ENCODE peak calls at places on chromosome 9, in six cellular contexts. S, Q, A, B, X and P are unnamed samples.

GRCh38 chr9:95857122-95857521 is 18.4 kb upstream of the ERCC6L2 start:
- DNase-seq in X (no peak), B (no peak), Q (no peak), S (no peak), A (no peak), P (no peak)

GRCh38 chr9:107819772-107820171 is 330.2 kb upstream of the KLF4 start:
- DNase-seq in A (no peak), Q (peak; percentile 64), X (no peak), B (no peak), S (peak; percentile 12), P (peak; percentile 18)

GRCh38 chr9:136009516-136009915 is 48.3 kb upstream of the UBAC1 start:
- DNase-seq in Q (no peak), S (no peak), A (peak; percentile 8), X (no peak), B (no peak), P (no peak)

GRCh38 chr9:124258765-124259272 is 1.1 kb downstream of the NEK6 start:
- DNase-seq in B (no peak), X (no peak), Q (no peak), A (no peak), S (no peak), P (peak; percentile 85)

GRCh38 chr9:107274953-107275422 is 8.1 kb upstream of the RAD23B start:
- DNase-seq in X (no peak), Q (no peak), B (no peak), S (no peak), A (no peak), P (no peak)

GRCh38 chr9:69200071-69200470 is 26.0 kb downstream of the TJP2 start:
- DNase-seq in S (peak; percentile 47), X (no peak), B (no peak), Q (no peak), A (no peak), P (peak; percentile 38)

GRCh38 chr9:36151306-36152210 is 15.0 kb downstream of the GLIPR2 start:
- DNase-seq in Q (peak; percentile 57), B (no peak), S (peak; percentile 27), A (peak; percentile 54), X (peak; percentile 59), P (no peak)

GRCh38 chr9:87725900-87726709 is at the start of gene CTSL:
- DNase-seq in X (peak; percentile 97), Q (peak; percentile 89), B (peak; percentile 44), S (peak; percentile 93), A (peak; percentile 94), P (peak; percentile 96)

GRCh38 chr9:76292246-76292645 is 102.0 kb downstream of the RFK start:
- DNase-seq in X (no peak), S (no peak), A (no peak), Q (no peak), B (peak; percentile 59), P (no peak)

GRCh38 chr9:115146581-115147021 is 28.6 kb upstream of the TNC start:
- DNase-seq in X (no peak), S (no peak), B (no peak), A (no peak), Q (no peak), P (no peak)

GRCh38 chr9:134429007-134429406 is 102.8 kb downstream of the RXRA start:
- DNase-seq in X (no peak), B (no peak), A (no peak), S (no peak), Q (no peak), P (no peak)

GRCh38 chr9:4147476-4148214 is 152.2 kb downstream of the GLIS3 start:
- DNase-seq in Q (peak; percentile 32), B (no peak), A (no peak), S (peak; percentile 20), X (no peak), P (no peak)

GRCh38 chr9:92723801-92724323 is 40.8 kb downstream of the BICD2 start:
- DNase-seq in X (no peak), Q (no peak), B (no peak), A (no peak), S (no peak), P (no peak)

GRCh38 chr9:113545068-113545467 is 81.5 kb downstream of the RGS3 start:
- DNase-seq in B (no peak), A (no peak), X (no peak), S (no peak), Q (no peak), P (no peak)

DNA sequence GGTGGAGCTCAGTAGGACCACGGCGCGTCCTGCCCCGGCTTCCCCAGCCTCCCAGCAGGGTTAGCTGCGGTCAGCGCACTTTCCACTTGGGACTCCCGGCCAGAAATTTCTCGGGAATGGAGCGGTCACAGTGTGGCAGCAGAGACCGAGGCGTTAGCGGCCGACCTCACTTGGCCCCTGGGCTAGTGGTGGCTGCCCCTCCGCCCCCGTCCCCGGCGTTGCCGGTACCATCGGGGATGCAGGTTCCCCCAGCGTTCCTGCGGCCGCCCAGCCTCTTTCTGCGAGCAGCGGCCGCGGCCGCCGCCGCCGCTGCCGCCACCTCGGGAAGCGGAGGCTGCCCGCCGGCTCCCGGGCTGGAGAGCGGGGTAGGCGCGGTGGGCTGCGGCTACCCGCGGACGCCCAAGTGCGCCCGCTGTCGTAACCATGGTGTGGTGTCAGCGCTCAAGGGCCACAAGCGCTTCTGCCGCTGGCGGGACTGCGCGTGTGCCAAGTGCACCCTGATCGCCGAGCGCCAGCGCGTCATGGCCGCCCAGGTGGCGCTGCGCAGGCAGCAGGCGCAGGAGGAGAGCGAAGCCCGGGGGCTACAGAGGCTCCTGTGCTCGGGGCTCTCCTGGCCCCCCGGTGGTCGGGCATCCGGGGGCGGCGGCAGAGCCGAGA is 454 bp downstream of the DMRTA1 start:
- DNase-seq in B (peak; percentile 62), S (peak; percentile 72), X (peak; percentile 58), Q (peak; percentile 71), A (peak; percentile 60), P (peak; percentile 78)
- H3K4me3 ChIP-seq in B (peak overlapping the region; percentile 40), S (peak overlapping the region; percentile 76), X (peak overlapping the region; percentile 81), Q (peak overlapping the region; percentile 62), A (peak overlapping the region; percentile 87), P (peak overlapping the region; percentile 88)

GRCh38 chr9:21806644-21807043 is 4.2 kb downstream of the MTAP start:
- DNase-seq in X (peak; percentile 26), S (no peak), A (no peak), B (no peak), Q (no peak), P (no peak)
- H3K36me3 ChIP-seq in X (peaks cover 9% of the 10 kb centered on the region), S (no peaks in the 10 kb centered on the region), A (no peaks in the 10 kb centered on the region), B (no peaks in the 10 kb centered on the region), Q (no peaks in the 10 kb centered on the region), P (peaks cover 17% of the 10 kb centered on the region)

GRCh38 chr9:111524731-111525055 is 286 bp upstream of the ZNF483 start:
- DNase-seq in A (no peak), X (no peak), B (no peak), S (no peak), Q (no peak), P (no peak)
- H3K4me3 ChIP-seq in A (peak overlapping the region; percentile 77), X (peak overlapping the region; percentile 91), B (peak overlapping the region; percentile 89), S (peak overlapping the region; percentile 69), Q (peak overlapping the region; percentile 75), P (peak overlapping the region; percentile 86)

DNA sequence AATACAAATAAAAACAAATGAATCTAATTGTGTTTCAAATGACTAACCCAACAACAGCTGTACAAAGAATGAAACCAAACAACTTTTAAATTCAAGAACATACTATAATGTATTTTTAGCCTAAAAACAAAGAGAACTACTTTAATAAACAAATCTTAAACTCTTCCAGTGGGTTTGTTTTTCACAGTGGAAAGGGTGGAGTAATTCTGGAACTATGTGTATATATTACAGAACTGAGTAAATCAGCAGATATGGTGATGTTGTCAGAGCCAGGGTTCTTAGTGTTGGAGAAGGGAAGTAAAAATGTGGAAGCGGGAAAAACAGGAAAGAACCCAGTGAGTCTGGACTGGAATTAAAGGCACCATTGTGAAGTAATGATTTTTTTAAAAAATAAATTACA is 144.9 kb downstream of the CDK5RAP2 start:
- DNase-seq in B (no peak), X (no peak), S (no peak), A (no peak), Q (no peak), P (no peak)
- H3K36me3 ChIP-seq in B (peaks cover 64% of the 10 kb centered on the region), X (peaks cover 31% of the 10 kb centered on the region), S (peaks cover 4% of the 10 kb centered on the region), A (peaks cover 12% of the 10 kb centered on the region), Q (no peaks in the 10 kb centered on the region), P (peaks cover 17% of the 10 kb centered on the region)

DNA sequence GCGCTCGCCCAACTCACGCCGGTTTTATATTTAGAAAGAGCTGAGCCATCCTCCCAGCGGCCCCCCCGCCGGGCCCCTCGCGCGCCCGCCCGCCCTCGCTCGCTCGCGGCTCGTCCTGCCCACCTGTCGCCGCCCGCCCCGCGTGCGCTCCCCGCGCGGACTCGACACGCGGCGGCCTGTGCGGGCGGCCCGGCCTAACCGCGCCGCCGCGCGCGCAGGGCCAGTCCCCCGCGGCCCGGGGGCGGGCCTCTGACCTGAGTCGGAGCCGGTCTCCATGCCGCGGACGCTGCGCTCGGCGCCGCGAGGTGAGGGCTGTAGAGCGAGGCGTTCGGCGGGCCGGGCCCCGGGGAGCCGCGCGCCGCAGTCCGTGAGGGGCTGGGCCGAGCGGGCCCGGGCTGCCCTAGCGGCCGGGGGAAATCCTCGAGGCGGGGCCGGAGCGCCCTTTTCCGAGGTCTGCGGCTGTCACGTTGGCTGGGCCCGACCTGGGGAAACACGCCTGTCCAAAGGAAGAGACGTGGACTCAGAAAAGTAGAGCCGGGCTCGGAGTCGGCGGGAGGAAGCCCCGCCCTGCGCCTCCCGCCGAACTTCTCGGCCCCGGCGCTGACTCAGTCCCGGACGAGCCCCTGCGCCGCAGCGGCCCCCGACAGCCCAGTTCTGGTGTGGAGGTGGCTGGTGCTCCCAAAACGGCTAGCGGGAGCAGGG is at the start of gene ECPAS:
- DNase-seq in X (peak; percentile 72), A (peak; percentile 81), S (peak; percentile 75), Q (peak; percentile 80), B (peak; percentile 90), P (peak; percentile 93)
- H3K4me3 ChIP-seq in X (peak within 1 kb of the TSS; percentile 92), A (peak within 1 kb of the TSS; percentile 98), S (peak within 1 kb of the TSS; percentile 60), Q (peak within 1 kb of the TSS; percentile 92), B (peak within 1 kb of the TSS; percentile 90), P (peak within 1 kb of the TSS; percentile 80)